ENCODE peak calls at places on chromosomes 13 and 19, in four cellular contexts. F, J, P and H are unnamed samples.

GRCh38 chr13:101049166-101049850 is 367.0 kb downstream of the NALCN start:
- DNase-seq in F (no peak), J (no peak), P (no peak), H (no peak)

GRCh38 chr19:16263115-16263839 is 61.3 kb upstream of the KLF2 start:
- DNase-seq in F (no peak), J (no peak), P (no peak), H (no peak)

GRCh38 chr13:93775507-93776108 is 549.0 kb downstream of the GPC6 start:
- DNase-seq in F (no peak), J (no peak), P (peak; percentile 32), H (no peak)

GRCh38 chr19:41999071-41999877 is 5.2 kb upstream of the ATP1A3 start:
- DNase-seq in F (no peak), J (no peak), P (no peak), H (no peak)

GRCh38 chr13:50320297-50320862 is 305.1 kb downstream of the KCNRG start:
- DNase-seq in F (no peak), J (no peak), P (peak; percentile 32), H (no peak)

GRCh38 chr13:39415003-39415402 is 188.0 kb downstream of the LHFPL6 start:
- DNase-seq in F (no peak), J (no peak), P (no peak), H (no peak)

GRCh38 chr13:76992548-76993001 is 694 bp downstream of the CLN5 start:
- DNase-seq in F (peak; percentile 33), J (peak; percentile 5), P (no peak), H (peak; percentile 35)

GRCh38 chr19:2579678-2580280 is 103.9 kb downstream of the GADD45B start:
- DNase-seq in F (no peak), J (no peak), P (no peak), H (no peak)

GRCh38 chr19:27750697-27751391 is 1462.1 kb downstream of the UQCRFS1 start:
- DNase-seq in F (no peak), J (no peak), P (no peak), H (no peak)

GRCh38 chr19:46860846-46861690 is at the start of gene ARHGAP35:
- DNase-seq in F (peak; percentile 31), J (no peak), P (no peak), H (peak; percentile 46)

GRCh38 chr13:102333320-102334181 is 68.3 kb downstream of the FGF14 start:
- DNase-seq in F (no peak), J (no peak), P (no peak), H (no peak)

GRCh38 chr19:29531458-29532025 is 5.7 kb downstream of the VSTM2B start:
- DNase-seq in F (no peak), J (no peak), P (no peak), H (no peak)

GRCh38 chr19:9075064-9075964 is 11.5 kb upstream of the OR1M1 start:
- DNase-seq in F (peak; percentile 87), J (no peak), P (peak; percentile 47), H (peak; percentile 88)

GRCh38 chr13:64819081-64819480 is 2411.1 kb downstream of the PCDH9 start:
- DNase-seq in F (no peak), J (no peak), P (no peak), H (no peak)

GRCh38 chr19:20664917-20665781 is 3.8 kb upstream of the ZNF626 start:
- DNase-seq in F (no peak), J (no peak), P (no peak), H (no peak)

GRCh38 chr13:35768551-35768950 is 292.1 kb upstream of the MAB21L1 start:
- DNase-seq in F (no peak), J (no peak), P (peak; percentile 16), H (no peak)

GRCh38 chr13:112703935-112704633 is 14.2 kb downstream of the ATP11A start:
- DNase-seq in F (no peak), J (no peak), P (no peak), H (no peak)

GRCh38 chr13:71712988-71713653 is 153.9 kb downstream of the DACH1 start:
- DNase-seq in F (no peak), J (no peak), P (no peak), H (peak; percentile 36)

GRCh38 chr19:44512326-44513298 is 12.3 kb upstream of the ZNF180 start:
- DNase-seq in F (no peak), J (peak; percentile 33), P (peak; percentile 31), H (peak; percentile 83)

GRCh38 chr13:53068841-53069520 is 40.4 kb downstream of the OLFM4 start:
- DNase-seq in F (no peak), J (no peak), P (no peak), H (no peak)

GRCh38 chr13:28035146-28035782 is 46.8 kb upstream of the URAD start:
- DNase-seq in F (no peak), J (no peak), P (no peak), H (no peak)

GRCh38 chr19:38028913-38029565 is 122.0 kb downstream of the SIPA1L3 start:
- DNase-seq in F (no peak), J (no peak), P (no peak), H (no peak)

GRCh38 chr19:33675501-33676124 is 53.9 kb downstream of the CHST8 start:
- DNase-seq in F (no peak), J (no peak), P (no peak), H (no peak)

GRCh38 chr13:67299072-67299635 is 69.0 kb upstream of the PCDH9 start:
- DNase-seq in F (no peak), J (no peak), P (peak; percentile 18), H (no peak)

GRCh38 chr19:55014714-55015113 is 23.4 kb downstream of the GP6 start:
- DNase-seq in F (no peak), J (no peak), P (no peak), H (no peak)

GRCh38 chr19:49338023-49338677 is 2.9 kb downstream of the CD37 start:
- DNase-seq in F (no peak), J (no peak), P (no peak), H (no peak)

GRCh38 chr13:44040754-44041100 is 161.0 kb downstream of the LACC1 start:
- DNase-seq in F (no peak), J (no peak), P (no peak), H (no peak)

GRCh38 chr13:21176982-21177284 is 475 bp downstream of the MRPL57 start:
- DNase-seq in F (no peak), J (peak; percentile 20), P (no peak), H (no peak)

GRCh38 chr19:8017808-8018207 is 12.4 kb upstream of the ELAVL1 start:
- DNase-seq in F (no peak), J (no peak), P (no peak), H (no peak)

GRCh38 chr19:19213822-19214558 is 2.2 kb downstream of the NCAN start:
- DNase-seq in F (no peak), J (no peak), P (no peak), H (no peak)

GRCh38 chr13:99335603-99336002 is 28.4 kb upstream of the GPR183 start:
- DNase-seq in F (no peak), J (no peak), P (no peak), H (no peak)